ENCODE peak calls at places on chromosomes 11 and 22, in ten cellular contexts. I is fibroblast of the aortic adventitia; X is immature natural killer cell; A is upper lobe of right lung; L is naive thymus-derived CD8-positive, alpha-beta T cell; N is activated gamma-delta T cell treated with anti-CD3 and anti-CD28 coated beads, Interleukin-2, amount 50 U/mL, for 16 hours; T is lower lobe of right lung; G is glomerular endothelial cell; J is upper lobe of left lung; O is H9. Q is an unnamed sample.
A peak's percentile ranks its signal among the peaks of the same experiment; 100 is the strongest.

GRCh38 chr11:120136356-120136755 is 1.6 kb downstream of the TRIM29 start:
- DNase-seq in X (no peak), G (no peak), I (no peak), N (no peak), J (no peak), L (peak; percentile 38), T (peak; percentile 11), A (peak; percentile 29), O (no peak), Q (no peak)

GRCh38 chr11:2912498-2912897 is 16.7 kb downstream of the PHLDA2 start:
- DNase-seq in N (no peak), G (no peak), O (peak; percentile 67), L (no peak), T (peak; percentile 93), A (peak; percentile 95), I (peak; percentile 56), X (no peak), J (peak; percentile 97), Q (no peak)

GRCh38 chr11:20243974-20244373 is 83.7 kb upstream of the DBX1 start:
- DNase-seq in T (no peak), G (no peak), O (no peak), I (no peak), L (no peak), A (no peak), J (no peak), X (no peak), N (no peak), Q (no peak)

GRCh38 chr11:4921796-4922195 is 2.3 kb downstream of the OR51G1 start:
- DNase-seq in L (no peak), N (no peak), G (no peak), A (no peak), J (no peak), I (no peak), O (no peak), T (no peak), X (no peak), Q (no peak)

GRCh38 chr11:109184376-109184775 is 237.6 kb upstream of the C11orf87 start:
- DNase-seq in I (no peak), T (no peak), L (no peak), X (no peak), A (no peak), J (no peak), G (no peak), N (no peak), O (no peak), Q (no peak)

GRCh38 chr11:6251120-6251733 is 8.4 kb upstream of the CCKBR start:
- DNase-seq in G (no peak), I (peak; percentile 70), N (no peak), L (no peak), A (peak; percentile 80), J (peak; percentile 75), T (peak; percentile 80), O (peak; percentile 91), X (no peak), Q (peak; percentile 9)

GRCh38 chr11:34345012-34345804 is 12.6 kb downstream of the ABTB2 start:
- DNase-seq in L (no peak), T (no peak), I (peak; percentile 73), X (no peak), J (no peak), A (no peak), O (peak; percentile 18), N (no peak), G (no peak), Q (no peak)

GRCh38 chr11:123181075-123181474 is 14.0 kb downstream of the CLMP start:
- DNase-seq in L (no peak), T (no peak), X (no peak), J (no peak), O (no peak), I (no peak), N (no peak), A (no peak), G (no peak), Q (no peak)

GRCh38 chr11:37504925-37505324 is 906.9 kb upstream of the RAG2 start:
- DNase-seq in T (no peak), A (no peak), O (no peak), G (no peak), L (no peak), I (peak; percentile 96), X (no peak), N (no peak), J (no peak), Q (no peak)

GRCh38 chr11:60869451-60869825 is 2.1 kb downstream of the ZP1 start:
- DNase-seq in X (no peak), J (peak; percentile 15), T (peak; percentile 22), I (no peak), L (no peak), G (no peak), N (no peak), A (peak; percentile 53), O (no peak), Q (no peak)

GRCh38 chr11:113626736-113627135 is 79.4 kb downstream of the TMPRSS5 start:
- DNase-seq in I (peak; percentile 47), N (no peak), A (no peak), L (no peak), T (no peak), G (no peak), J (no peak), O (no peak), X (no peak), Q (no peak)

GRCh38 chr11:134587345-134587744 is 175.3 kb upstream of the B3GAT1 start:
- DNase-seq in O (peak; percentile 8), T (no peak), A (no peak), J (no peak), L (no peak), I (no peak), X (no peak), N (no peak), G (no peak), Q (no peak)

GRCh38 chr11:65899356-65900124 is 648 bp downstream of the FOSL1 start:
- DNase-seq in N (peak; percentile 58), L (no peak), X (peak; percentile 57), G (no peak), O (peak; percentile 67), J (peak; percentile 78), T (peak; percentile 76), I (peak; percentile 65), A (peak; percentile 83), Q (no peak)

GRCh38 chr11:1641096-1641495 is 11.5 kb downstream of the KRTAP5-5 start:
- DNase-seq in I (no peak), X (no peak), J (no peak), A (no peak), T (no peak), O (no peak), L (no peak), N (no peak), G (no peak), Q (no peak)

GRCh38 chr11:87006035-87006434 is 31.7 kb upstream of the TMEM135 start:
- DNase-seq in X (no peak), T (no peak), O (no peak), L (no peak), G (no peak), N (no peak), I (no peak), J (no peak), A (no peak), Q (no peak)

GRCh38 chr22:39283312-39284141 is 35.9 kb downstream of the RPL3 start:
- DNase-seq in X (no peak), N (no peak), G (peak; percentile 64), T (peak; percentile 84), A (peak; percentile 85), J (peak; percentile 81), I (no peak), O (no peak), L (no peak), Q (no peak)

GRCh38 chr22:24370426-24370825 is 57.0 kb upstream of the ADORA2A start:
- DNase-seq in T (no peak), A (no peak), X (no peak), I (peak; percentile 66), G (no peak), L (no peak), O (no peak), J (no peak), N (no peak), Q (no peak)

GRCh38 chr22:29737251-29738117 is 17.7 kb downstream of the CABP7 start:
- DNase-seq in J (no peak), O (peak; percentile 53), G (no peak), T (no peak), X (no peak), I (peak; percentile 13), L (no peak), N (no peak), A (peak; percentile 61), Q (no peak)

GRCh38 chr22:40305625-40306024 is 40.7 kb upstream of the ADSL start:
- DNase-seq in N (no peak), T (no peak), A (no peak), L (no peak), J (no peak), X (no peak), I (no peak), G (no peak), O (no peak), Q (no peak)

GRCh38 chr11:44731685-44732411 is 5.1 kb downstream of the TSPAN18 start:
- DNase-seq in N (no peak), J (no peak), T (no peak), L (no peak), A (no peak), O (peak; percentile 60), X (no peak), I (peak; percentile 16), G (no peak), Q (no peak)

GRCh38 chr22:38298312-38299000 is 18.8 kb downstream of the CSNK1E start:
- DNase-seq in A (no peak), T (no peak), I (peak; percentile 90), J (no peak), N (no peak), G (no peak), O (peak; percentile 74), L (no peak), X (peak; percentile 20), Q (no peak)

GRCh38 chr11:61056566-61056965 is 45.7 kb upstream of the CD5 start:
- DNase-seq in N (no peak), G (no peak), I (no peak), A (no peak), T (no peak), O (no peak), J (peak; percentile 4), L (no peak), X (no peak), Q (no peak)

GRCh38 chr11:134753805-134754130 is 341.7 kb upstream of the B3GAT1 start:
- DNase-seq in G (no peak), J (no peak), L (no peak), I (no peak), N (no peak), O (no peak), X (no peak), A (no peak), T (no peak), Q (no peak)

GRCh38 chr11:117144477-117145392 is 648 bp downstream of the PAFAH1B2 start:
- DNase-seq in A (peak; percentile 79), O (no peak), N (peak; percentile 8), I (peak; percentile 82), X (peak; percentile 9), G (peak; percentile 42), T (peak; percentile 72), L (no peak), J (peak; percentile 74), Q (peak; percentile 73)

GRCh38 chr11:69075421-69076128 is 26.8 kb downstream of the TPCN2 start:
- DNase-seq in X (no peak), J (no peak), N (no peak), I (peak; percentile 99), T (no peak), G (no peak), O (no peak), A (no peak), L (no peak), Q (no peak)

GRCh38 chr11:78138694-78139421 is 568 bp downstream of the ALG8 start:
- DNase-seq in A (no peak), J (no peak), G (no peak), O (no peak), X (no peak), N (no peak), L (no peak), I (no peak), T (no peak), Q (peak; percentile 38)

GRCh38 chr11:19121646-19122045 is 4.7 kb downstream of the ZDHHC13 start:
- DNase-seq in I (peak; percentile 10), N (no peak), T (no peak), O (no peak), L (no peak), G (no peak), A (no peak), J (no peak), X (no peak), Q (no peak)

GRCh38 chr11:46920709-46921108 is 2.4 kb upstream of the LRP4 start:
- DNase-seq in I (peak; percentile 97), G (no peak), N (no peak), A (no peak), L (no peak), X (no peak), O (no peak), J (no peak), T (no peak), Q (no peak)